ENCODE peak calls at places on chromosomes 6 and 20, in seven cellular contexts. X, B, H, U, F, S and K are unnamed samples.

GRCh38 chr6:39997101-39997635 is 62.9 kb upstream of the MOCS1 start:
- DNase-seq in S (no peak), F (no peak), B (no peak), H (no peak), U (no peak), X (peak), K (no peak)

GRCh38 chr6:111663692-111664564 is 58.2 kb upstream of the TRAF3IP2 start:
- DNase-seq in H (no peak), B (peak), X (no peak), F (no peak), S (no peak), U (peak), K (no peak)

GRCh38 chr6:11386323-11386722 is 151.2 kb upstream of the TMEM170B start:
- DNase-seq in F (no peak), U (no peak), B (no peak), X (no peak), S (no peak), H (no peak), K (no peak)

GRCh38 chr6:162627362-162627761 is 100.2 kb downstream of the PRKN start:
- DNase-seq in S (no peak), F (no peak), U (no peak), B (no peak), H (no peak), X (no peak), K (no peak)

GRCh38 chr20:35511814-35512420 is 17.5 kb downstream of the C20orf173 start:
- DNase-seq in F (no peak), S (no peak), B (no peak), X (no peak), H (peak), U (peak), K (no peak)

GRCh38 chr6:111912904-111913303 is 39.7 kb upstream of the FYN start:
- DNase-seq in X (no peak), S (no peak), U (no peak), F (no peak), B (no peak), H (no peak), K (no peak)

GRCh38 chr6:163253556-163254213 is 160.8 kb upstream of the QKI start:
- DNase-seq in B (no peak), S (no peak), U (no peak), X (no peak), F (no peak), H (no peak), K (no peak)

GRCh38 chr6:148203970-148204369 is 138.7 kb upstream of the SASH1 start:
- DNase-seq in U (peak), X (no peak), H (no peak), F (peak), S (peak), B (no peak), K (peak)

GRCh38 chr6:76275746-76276145 is 203.3 kb upstream of the IMPG1 start:
- DNase-seq in H (no peak), U (no peak), S (no peak), F (no peak), B (no peak), X (no peak), K (no peak)

GRCh38 chr6:6843057-6843627 is 254.6 kb downstream of the LY86 start:
- DNase-seq in S (no peak), H (peak), X (no peak), B (no peak), U (peak), F (no peak), K (no peak)

GRCh38 chr6:145865175-145865574 is 50.6 kb upstream of the FBXO30 start:
- DNase-seq in X (no peak), F (no peak), B (no peak), U (no peak), H (no peak), S (no peak), K (no peak)

GRCh38 chr6:13565921-13566320 is 8.5 kb upstream of the SIRT5 start:
- DNase-seq in B (no peak), F (no peak), S (no peak), X (no peak), H (no peak), U (no peak), K (no peak)

GRCh38 chr6:30101939-30102700 is 10.8 kb downstream of the TRIM31 start:
- DNase-seq in H (peak), U (peak), X (peak), B (peak), S (peak), F (peak), K (peak)